ENCODE peak calls at places on chromosome 12, in ten cellular contexts. Z is LNCaP clone FGC, D is AG04449, N is PC-3, U is astrocyte of the spinal cord, J is kidney epithelial cell, R is fibroblast of the aortic adventitia, P is kidney, S is GM10248, L is neural crest cell. M is an unnamed sample.
A peak's percentile ranks its signal among the peaks of the same experiment; 100 is the strongest.

GRCh38 chr12:69007858-69008314 is 74.9 kb upstream of the CPM start:
- DNase-seq in Z (no peak), D (no peak), N (peak; percentile 21), U (peak; percentile 10), J (no peak), R (no peak), P (no peak), S (no peak), L (no peak), M (no peak)

GRCh38 chr12:84336231-84336630 is 576.4 kb downstream of the SLC6A15 start:
- DNase-seq in Z (no peak), D (no peak), N (no peak), U (no peak), J (no peak), R (peak; percentile 2), P (no peak), S (no peak), L (no peak), M (no peak)

GRCh38 chr12:92047058-92047826 is 98.4 kb downstream of the BTG1 start:
- DNase-seq in Z (no peak), D (no peak), N (no peak), U (no peak), J (no peak), R (peak; percentile 18), P (no peak), S (no peak), L (no peak), M (no peak)

GRCh38 chr12:108060054-108060453 is 69.0 kb upstream of the WSCD2 start:
- DNase-seq in Z (no peak), D (no peak), N (no peak), U (no peak), J (no peak), R (no peak), P (no peak), S (no peak), L (no peak), M (no peak)

GRCh38 chr12:69645031-69645430 is 34.3 kb upstream of the LRRC10 start:
- DNase-seq in Z (no peak), D (no peak), N (no peak), U (no peak), J (no peak), R (peak; percentile 33), P (no peak), S (no peak), L (no peak), M (no peak)

GRCh38 chr12:75779891-75780501 is 251.6 kb downstream of the PHLDA1 start:
- DNase-seq in Z (no peak), D (no peak), N (no peak), U (no peak), J (no peak), R (no peak), P (no peak), S (no peak), L (no peak), M (no peak)

GRCh38 chr12:120529641-120530314 is 820 bp upstream of the COQ5 start:
- DNase-seq in Z (peak; percentile 59), D (no peak), N (peak; percentile 71), U (peak; percentile 64), J (no peak), R (peak; percentile 56), P (no peak), S (no peak), L (no peak), M (no peak)

GRCh38 chr12:111277570-111277969 is 91.3 kb downstream of the PHETA1 start:
- DNase-seq in Z (no peak), D (no peak), N (no peak), U (no peak), J (no peak), R (no peak), P (no peak), S (no peak), L (no peak), M (no peak)

GRCh38 chr12:123453165-123453564 is 4.8 kb upstream of the SNRNP35 start:
- DNase-seq in Z (no peak), D (no peak), N (no peak), U (no peak), J (no peak), R (no peak), P (no peak), S (no peak), L (no peak), M (no peak)

GRCh38 chr12:45184145-45184958 is 31.5 kb upstream of the ANO6 start:
- DNase-seq in Z (no peak), D (no peak), N (no peak), U (no peak), J (no peak), R (no peak), P (no peak), S (no peak), L (no peak), M (no peak)

GRCh38 chr12:45178771-45179170 is 37.1 kb upstream of the ANO6 start:
- DNase-seq in Z (no peak), D (no peak), N (no peak), U (no peak), J (no peak), R (no peak), P (no peak), S (no peak), L (no peak), M (no peak)

GRCh38 chr12:45186762-45187161 is 29.1 kb upstream of the ANO6 start:
- DNase-seq in Z (no peak), D (no peak), N (no peak), U (no peak), J (no peak), R (no peak), P (no peak), S (no peak), L (no peak), M (no peak)

GRCh38 chr12:45182511-45182910 is 33.4 kb upstream of the ANO6 start:
- DNase-seq in Z (no peak), D (no peak), N (no peak), U (peak; percentile 10), J (no peak), R (no peak), P (no peak), S (no peak), L (no peak), M (no peak)

GRCh38 chr12:45183263-45183662 is 32.6 kb upstream of the ANO6 start:
- DNase-seq in Z (no peak), D (no peak), N (peak; percentile 32), U (peak; percentile 49), J (no peak), R (peak; percentile 55), P (no peak), S (no peak), L (no peak), M (no peak)
- TF ChIP-seq CTCF in Z (peak; percentile 49), D (peak; percentile 12), N (peak; percentile 65), U (peak; percentile 55), J (peak; percentile 42), R (peak; percentile 65), P (peak; percentile 34), S (peak; percentile 27), L (peak; percentile 44), M (peak; percentile 54)

DNA sequence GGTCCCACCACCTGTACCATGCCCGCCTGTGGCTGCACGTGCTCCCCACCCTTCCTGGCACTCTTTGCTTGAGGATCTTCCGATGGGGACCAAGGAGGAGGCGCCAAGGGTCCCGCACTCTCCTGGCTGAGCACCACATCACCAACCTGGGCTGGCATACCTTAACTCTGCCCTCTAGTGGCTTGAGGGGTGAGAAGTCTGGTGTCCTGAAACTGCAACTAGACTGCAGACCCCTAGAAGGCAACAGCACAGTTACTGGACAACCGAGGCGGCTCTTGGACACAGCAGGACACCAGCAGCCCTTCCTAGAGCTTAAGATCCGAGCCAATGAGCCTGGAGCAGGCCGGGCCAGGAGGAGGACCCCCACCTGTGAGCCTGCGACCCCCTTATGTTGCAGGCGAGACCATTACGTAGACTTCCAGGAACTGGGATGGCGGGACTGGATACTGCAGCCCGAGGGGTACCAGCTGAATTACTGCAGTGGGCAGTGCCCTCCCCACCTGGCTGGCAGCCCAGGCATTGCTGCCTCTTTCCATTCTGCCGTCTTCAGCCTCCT is 1.1 kb downstream of the INHBE start:
- DNase-seq in Z (no peak), D (no peak), N (peak; percentile 60), U (peak; percentile 41), J (no peak), R (peak; percentile 28), P (no peak), S (peak; percentile 59), L (peak; percentile 39), M (no peak)
- TF ChIP-seq CTCF in Z (peak; percentile 59), D (peak; percentile 76), N (peak; percentile 87), U (peak; percentile 70), J (peak; percentile 84), R (peak; percentile 57), P (peak; percentile 61), S (peak; percentile 66), L (peak; percentile 64), M (peak; percentile 73)

DNA sequence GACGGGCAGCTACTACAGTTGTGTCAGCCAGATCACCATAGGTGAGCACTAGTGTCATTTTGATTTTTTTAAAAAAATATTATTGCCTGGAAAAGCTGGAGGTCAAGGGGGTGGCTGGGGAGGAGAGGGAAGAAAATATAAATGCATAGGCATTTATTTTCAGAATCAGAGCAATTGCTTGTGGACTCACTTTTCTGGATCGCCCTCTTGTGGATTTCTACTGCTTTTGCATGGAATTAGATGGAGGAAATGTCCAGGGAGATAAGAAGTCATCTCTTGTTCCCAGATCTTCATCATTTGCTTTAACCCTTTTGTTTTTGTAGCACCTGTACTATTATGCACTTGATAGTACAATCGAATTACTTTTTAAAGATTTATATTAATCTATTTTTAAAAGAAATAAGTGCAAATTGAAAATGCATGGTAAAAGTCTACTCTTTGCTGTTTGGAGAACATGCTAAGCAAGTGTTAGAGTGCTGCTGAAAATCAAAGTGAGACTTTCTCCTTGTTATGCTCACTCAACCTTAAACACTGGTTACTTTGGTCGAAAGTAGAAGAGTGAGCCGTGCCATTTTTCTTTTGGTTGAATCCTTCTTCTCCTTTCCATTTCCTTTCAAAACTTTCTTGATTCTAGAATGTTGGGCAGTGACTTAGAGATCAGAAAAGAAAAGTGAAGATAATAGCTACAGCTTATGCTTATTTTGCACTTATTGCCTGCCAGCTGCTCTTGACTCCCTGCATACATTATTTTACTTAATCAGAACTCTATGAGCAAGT is 60.6 kb upstream of the ANO4 start:
- DNase-seq in Z (peak; percentile 26), D (no peak), N (peak; percentile 55), U (peak; percentile 53), J (no peak), R (peak; percentile 63), P (no peak), S (no peak), L (no peak), M (no peak)
- TF ChIP-seq CTCF in Z (peak; percentile 70), D (peak; percentile 49), N (peak; percentile 65), U (peak; percentile 72), J (peak; percentile 71), R (peak; percentile 78), P (peak; percentile 46), S (peak; percentile 3), L (peak; percentile 73), M (peak; percentile 77)

DNA sequence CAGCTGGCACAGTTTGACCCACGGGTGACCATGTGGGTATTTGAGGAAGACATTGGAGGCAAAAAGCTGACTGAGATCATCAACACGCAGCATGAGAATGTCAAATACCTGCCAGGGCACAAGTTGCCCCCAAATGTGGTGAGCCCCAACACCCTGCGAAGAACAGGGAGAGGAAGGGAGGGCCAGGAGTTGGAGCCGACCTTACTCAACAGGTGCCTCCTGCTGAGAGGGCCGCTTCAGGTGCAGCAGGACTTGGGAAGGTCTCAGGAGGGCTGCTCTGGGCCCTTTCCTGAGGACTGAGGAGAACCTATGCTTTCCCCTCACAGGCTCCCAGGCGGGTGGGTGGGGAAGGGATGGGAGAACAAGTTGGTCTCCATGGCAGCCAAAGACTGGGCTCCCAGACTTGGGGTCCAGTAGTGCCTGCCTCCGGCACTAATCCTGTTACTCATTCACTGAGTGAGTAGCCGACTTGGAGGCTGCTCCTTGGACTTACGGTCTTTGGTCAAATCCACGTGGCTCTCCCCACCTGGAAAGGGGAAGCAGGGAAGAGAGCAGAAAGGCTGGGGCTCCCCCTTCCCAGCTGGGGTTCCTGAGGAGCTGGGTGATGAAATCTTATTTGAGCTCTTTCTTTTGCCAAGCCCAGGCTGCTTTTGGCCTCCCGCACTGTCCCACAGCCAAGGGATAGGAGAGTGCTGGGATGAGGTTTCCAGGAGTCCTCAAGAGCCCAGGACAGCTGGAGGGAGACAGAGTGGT is 982 bp downstream of the GPD1 start:
- DNase-seq in Z (no peak), D (no peak), N (no peak), U (no peak), J (no peak), R (peak; percentile 21), P (no peak), S (no peak), L (no peak), M (no peak)
- TF ChIP-seq CTCF in Z (no peak), D (no peak), N (no peak), U (no peak), J (no peak), R (no peak), P (no peak), S (no peak), L (no peak), M (no peak)